ENCODE peak calls at places on chromosomes 11 and 22, in seven cellular contexts. H is IMR-90; Y is NCI-H226; M is GDM1; S is neural crest cell; X is activated naive CD4-positive, alpha-beta T cell treated with anti-CD3 and anti-CD28 coated beads for 36 hours; W is activated CD8-positive, alpha-beta T cell treated with anti-CD3 and anti-CD28 coated beads for 36 hours. A is an unnamed sample.

GRCh38 chr11:7548659-7549283 is 35.0 kb downstream of the PPFIBP2 start:
- DNase-seq in H (no peak), Y (no peak), M (no peak), S (no peak), X (peak), W (peak), A (peak)

GRCh38 chr11:88522624-88523361 is 185.3 kb upstream of the CTSC start:
- DNase-seq in H (no peak), Y (no peak), M (no peak), S (no peak), X (no peak), W (no peak), A (no peak)

GRCh38 chr22:37638351-37639069 is 959 bp upstream of the SH3BP1 start:
- DNase-seq in H (no peak), Y (no peak), M (no peak), S (no peak), X (peak), W (peak), A (peak)

GRCh38 chr11:3964935-3965511 is 109.6 kb downstream of the STIM1 start:
- DNase-seq in H (no peak), Y (no peak), M (no peak), S (no peak), X (no peak), W (no peak), A (no peak)

GRCh38 chr22:40661661-40662060 is 17.6 kb upstream of the MCHR1 start:
- DNase-seq in H (no peak), Y (no peak), M (no peak), S (no peak), X (no peak), W (no peak), A (no peak)

GRCh38 chr22:45268167-45268957 is 16.4 kb upstream of the UPK3A start:
- DNase-seq in H (no peak), Y (no peak), M (no peak), S (peak), X (peak), W (no peak), A (peak)

GRCh38 chr22:40022536-40023225 is 27.9 kb downstream of the FAM83F start:
- DNase-seq in H (no peak), Y (no peak), M (no peak), S (no peak), X (no peak), W (peak), A (no peak)

GRCh38 chr11:112247198-112247597 is 13.5 kb downstream of the PLET1 start:
- DNase-seq in H (peak), Y (no peak), M (no peak), S (no peak), X (no peak), W (no peak), A (no peak)

GRCh38 chr22:42388130-42388797 is 43.9 kb downstream of the NFAM1 start:
- DNase-seq in H (peak), Y (no peak), M (no peak), S (peak), X (no peak), W (no peak), A (peak)

GRCh38 chr22:50218996-50219727 is 18.4 kb downstream of the SELENOO start:
- DNase-seq in H (peak), Y (peak), M (no peak), S (no peak), X (no peak), W (no peak), A (no peak)

GRCh38 chr11:9639985-9640384 is 23.9 kb upstream of the SWAP70 start:
- DNase-seq in H (no peak), Y (peak), M (peak), S (no peak), X (no peak), W (no peak), A (no peak)

GRCh38 chr11:76689313-76689712 is 18.8 kb upstream of the LRRC32 start:
- DNase-seq in H (no peak), Y (no peak), M (no peak), S (no peak), X (no peak), W (no peak), A (no peak)

GRCh38 chr11:68012044-68012842 is 2.1 kb downstream of the ALDH3B1 start:
- DNase-seq in H (no peak), Y (peak), M (no peak), S (no peak), X (no peak), W (no peak), A (peak)

GRCh38 chr11:808427-809286 is 1.1 kb upstream of the RPLP2 start:
- DNase-seq in H (no peak), Y (no peak), M (no peak), S (no peak), X (no peak), W (peak), A (peak)

GRCh38 chr11:36540998-36541397 is 26.8 kb upstream of the RAG1 start:
- DNase-seq in H (peak), Y (peak), M (no peak), S (no peak), X (peak), W (peak), A (peak)

GRCh38 chr11:109864161-109864661 is 229.0 kb upstream of the ZC3H12C start:
- DNase-seq in H (no peak), Y (no peak), M (no peak), S (no peak), X (no peak), W (peak), A (no peak)

GRCh38 chr11:64395545-64396078 is 36.6 kb downstream of the RPS6KA4 start:
- DNase-seq in H (no peak), Y (no peak), M (no peak), S (no peak), X (no peak), W (no peak), A (no peak)

GRCh38 chr22:24417901-24418641 is 9.3 kb upstream of the ADORA2A start:
- DNase-seq in H (peak), Y (no peak), M (no peak), S (no peak), X (no peak), W (no peak), A (no peak)

GRCh38 chr11:73280606-73281005 is 8.5 kb downstream of the P2RY6 start:
- DNase-seq in H (no peak), Y (no peak), M (no peak), S (no peak), X (no peak), W (no peak), A (peak)

GRCh38 chr22:45903355-45904149 is 73.4 kb downstream of the WNT7B start:
- DNase-seq in H (peak), Y (peak), M (no peak), S (no peak), X (no peak), W (peak), A (peak)

GRCh38 chr11:11843233-11843632 is 1.5 kb downstream of the USP47 start:
- DNase-seq in H (peak), Y (peak), M (no peak), S (no peak), X (peak), W (no peak), A (peak)

GRCh38 chr11:34126959-34127848 is 21.8 kb downstream of the NAT10 start:
- DNase-seq in H (peak), Y (peak), M (no peak), S (no peak), X (no peak), W (no peak), A (no peak)

GRCh38 chr11:77966338-77966737 is 28.1 kb downstream of the INTS4 start:
- DNase-seq in H (no peak), Y (no peak), M (no peak), S (no peak), X (no peak), W (no peak), A (no peak)

GRCh38 chr11:73259406-73260126 is 12.6 kb upstream of the P2RY6 start:
- DNase-seq in H (no peak), Y (peak), M (no peak), S (no peak), X (no peak), W (no peak), A (no peak)

GRCh38 chr11:76394411-76394810 is 13.3 kb downstream of the GVQW3 start:
- DNase-seq in H (no peak), Y (no peak), M (no peak), S (no peak), X (no peak), W (no peak), A (no peak)

GRCh38 chr22:49004484-49005399 is 822.9 kb downstream of the BRD1 start:
- DNase-seq in H (no peak), Y (no peak), M (no peak), S (no peak), X (no peak), W (no peak), A (no peak)

GRCh38 chr11:71211631-71212030 is 40.7 kb downstream of the SHANK2 start:
- DNase-seq in H (no peak), Y (no peak), M (no peak), S (no peak), X (no peak), W (no peak), A (no peak)

GRCh38 chr22:39241632-39242388 is 3.0 kb downstream of the PDGFB start:
- DNase-seq in H (no peak), Y (no peak), M (no peak), S (no peak), X (no peak), W (peak), A (peak)

GRCh38 chr11:44592125-44592643 is 26.7 kb downstream of the CD82 start:
- DNase-seq in H (peak), Y (no peak), M (no peak), S (no peak), X (no peak), W (no peak), A (no peak)

GRCh38 chr22:26797910-26798309 is 140.5 kb downstream of the MIAT start:
- DNase-seq in H (no peak), Y (no peak), M (no peak), S (peak), X (peak), W (peak), A (peak)

A was measured in RPMI8226.